ENCODE peak calls at places on chromosomes 3 and 15, in eight cellular contexts. I is transverse colon; U is CD8-positive, alpha-beta T cell; O is astrocyte; D is neuronal stem cell; Q is SJCRH30; W is cardiac muscle cell; F is IMR-90. H is an unnamed sample. For H3K4me1 and H3K27me3, the result is how much of the 10 kb centered on the place peaks cover.

GRCh38 chr3:183745300-183746098 is 47.9 kb downstream of the YEATS2 start:
- DNase-seq in I (no peak), U (no peak), O (peak), D (peak), Q (peak), W (peak), F (peak), H (no peak)

GRCh38 chr3:194185225-194185624 is 49.3 kb downstream of the HES1 start:
- DNase-seq in I (no peak), U (no peak), O (no peak), D (no peak), Q (no peak), W (no peak), F (no peak), H (no peak)

GRCh38 chr3:58059349-58060321 is 51.4 kb downstream of the FLNB start:
- DNase-seq in I (peak), U (no peak), O (peak), D (no peak), Q (peak), W (peak), F (peak), H (no peak)

GRCh38 chr3:103002447-103002846 is 567.6 kb downstream of the ZPLD1 start:
- DNase-seq in I (no peak), U (no peak), O (peak), D (no peak), Q (peak), W (no peak), F (no peak), H (no peak)

GRCh38 chr3:23743141-23743784 is 62.5 kb upstream of the UBE2E1 start:
- DNase-seq in I (no peak), U (no peak), O (no peak), D (no peak), Q (no peak), W (peak), F (no peak), H (no peak)

GRCh38 chr15:53693729-53694533 is 65.5 kb downstream of the WDR72 start:
- DNase-seq in I (peak), U (no peak), O (peak), D (no peak), Q (no peak), W (peak), F (no peak), H (no peak)

GRCh38 chr3:139917226-139917785 is 17.7 kb upstream of the CLSTN2 start:
- DNase-seq in I (no peak), U (no peak), O (no peak), D (no peak), Q (peak), W (no peak), F (no peak), H (no peak)

GRCh38 chr3:71511037-71511436 is 72.5 kb downstream of the FOXP1 start:
- DNase-seq in I (no peak), U (no peak), O (peak), D (no peak), Q (peak), W (no peak), F (peak), H (no peak)

GRCh38 chr3:177459397-177459796 is 262.1 kb upstream of the TBL1XR1 start:
- DNase-seq in I (no peak), U (no peak), O (peak), D (no peak), Q (peak), W (peak), F (peak), H (no peak)

GRCh38 chr3:167861649-167862048 is 126.1 kb downstream of the SERPINI1 start:
- DNase-seq in I (no peak), U (no peak), O (peak), D (no peak), Q (no peak), W (no peak), F (no peak), H (no peak)

GRCh38 chr15:70226337-70226980 is 128.7 kb upstream of the TLE3 start:
- DNase-seq in I (no peak), U (no peak), O (no peak), D (no peak), Q (no peak), W (no peak), F (no peak), H (no peak)

GRCh38 chr3:115667175-115668065 is 44.1 kb downstream of the GAP43 start:
- DNase-seq in I (no peak), U (no peak), O (peak), D (no peak), Q (no peak), W (no peak), F (no peak), H (no peak)

GRCh38 chr3:13159890-13160289 is 86.7 kb upstream of the IQSEC1 start:
- DNase-seq in I (no peak), U (no peak), O (no peak), D (no peak), Q (no peak), W (no peak), F (no peak), H (no peak)

GRCh38 chr3:106466881-106467280 is 598.1 kb upstream of the CBLB start:
- DNase-seq in I (no peak), U (no peak), O (no peak), D (no peak), Q (no peak), W (no peak), F (no peak), H (no peak)

GRCh38 chr15:39598958-39599845 is 18.3 kb downstream of the THBS1 start:
- DNase-seq in I (no peak), U (no peak), O (no peak), D (no peak), Q (no peak), W (no peak), F (peak), H (no peak)

GRCh38 chr3:191382661-191383060 is 52.3 kb upstream of the UTS2B start:
- DNase-seq in I (no peak), U (no peak), O (no peak), D (no peak), Q (no peak), W (no peak), F (no peak), H (no peak)

GRCh38 chr3:48411606-48412374 is 18.1 kb downstream of the PLXNB1 start:
- DNase-seq in I (no peak), U (no peak), O (no peak), D (no peak), Q (no peak), W (no peak), F (no peak), H (no peak)

GRCh38 chr3:72413228-72413627 is 435.0 kb downstream of the SHQ1 start:
- DNase-seq in I (no peak), U (no peak), O (peak), D (no peak), Q (no peak), W (no peak), F (peak), H (no peak)

GRCh38 chr3:14138109-14138877 is 13.4 kb downstream of the TMEM43 start:
- DNase-seq in I (no peak), U (no peak), O (no peak), D (no peak), Q (no peak), W (peak), F (no peak), H (peak)

GRCh38 chr3:145094355-145094941 is 1066.5 kb downstream of the PLOD2 start:
- DNase-seq in I (no peak), U (no peak), O (peak), D (peak), Q (no peak), W (peak), F (peak), H (no peak)

GRCh38 chr15:70017025-70017424 is 80.7 kb downstream of the TLE3 start:
- DNase-seq in I (no peak), U (no peak), O (no peak), D (no peak), Q (no peak), W (no peak), F (no peak), H (peak)

GRCh38 chr15:77028451-77029165 is 33.7 kb downstream of the PSTPIP1 start:
- DNase-seq in I (peak), U (no peak), O (no peak), D (no peak), Q (no peak), W (no peak), F (no peak), H (no peak)

GRCh38 chr3:24232784-24233183 is 261.9 kb downstream of the THRB start:
- DNase-seq in I (no peak), U (no peak), O (no peak), D (no peak), Q (no peak), W (no peak), F (no peak), H (no peak)

GRCh38 chr3:177141471-177141870 is 55.8 kb downstream of the TBL1XR1 start:
- DNase-seq in I (no peak), U (no peak), O (no peak), D (no peak), Q (no peak), W (no peak), F (peak), H (no peak)

GRCh38 chr15:44101944-44102343 is 93.1 kb downstream of the FRMD5 start:
- DNase-seq in I (no peak), U (no peak), O (peak), D (no peak), Q (no peak), W (peak), F (peak), H (no peak)

GRCh38 chr15:70382009-70382749 is 284.5 kb upstream of the TLE3 start:
- DNase-seq in I (no peak), U (no peak), O (no peak), D (no peak), Q (no peak), W (no peak), F (no peak), H (no peak)

GRCh38 chr3:39273119-39273518 is 6.7 kb downstream of the CX3CR1 start:
- DNase-seq in I (no peak), U (no peak), O (no peak), D (no peak), Q (no peak), W (no peak), F (no peak), H (no peak)

GRCh38 chr3:72655758-72656157 is 192.5 kb downstream of the SHQ1 start:
- DNase-seq in I (no peak), U (no peak), O (no peak), D (no peak), Q (no peak), W (no peak), F (no peak), H (no peak)

GRCh38 chr15:24933716-24934115 is 21.1 kb upstream of the SNRPN start:
- DNase-seq in I (no peak), U (no peak), O (no peak), D (no peak), Q (no peak), W (no peak), F (no peak), H (no peak)

GRCh38 chr3:16069149-16069922 is 105.1 kb upstream of the GALNT15 start:
- DNase-seq in I (no peak), U (no peak), O (peak), D (no peak), Q (no peak), W (no peak), F (peak), H (no peak)

GRCh38 chr3:189947948-189948723 is 172.6 kb downstream of the P3H2 start:
- DNase-seq in I (no peak), U (no peak), O (no peak), D (no peak), Q (no peak), W (peak), F (peak), H (no peak)

GRCh38 chr3:129312021-129312639 is 33.5 kb downstream of the HMCES start:
- DNase-seq in I (peak), U (no peak), O (no peak), D (no peak), Q (no peak), W (no peak), F (peak), H (peak)

GRCh38 chr15:31347067-31347975 is 20.7 kb downstream of the KLF13 start:
- DNase-seq in I (no peak), U (peak), O (no peak), D (no peak), Q (no peak), W (no peak), F (no peak), H (no peak)

GRCh38 chr3:72661115-72661457 is 187.2 kb downstream of the SHQ1 start:
- DNase-seq in I (peak), U (no peak), O (peak), D (no peak), Q (peak), W (no peak), F (peak), H (peak)

GRCh38 chr15:60970246-60971170 is 258.6 kb downstream of the RORA start:
- DNase-seq in I (no peak), U (no peak), O (peak), D (no peak), Q (no peak), W (no peak), F (peak), H (no peak)

GRCh38 chr15:25850154-25851111 is 12.7 kb downstream of the ATP10A start:
- DNase-seq in I (peak), U (peak), O (peak), D (peak), Q (peak), W (peak), F (peak), H (peak)

GRCh38 chr15:101171954-101172353 is 79.9 kb downstream of the CHSY1 start:
- DNase-seq in I (no peak), U (no peak), O (no peak), D (no peak), Q (no peak), W (no peak), F (no peak), H (no peak)
- H3K4me1 ChIP-seq in I (under half), U (under half), O (half or more), D (under half), Q (under half), W (under half), F (under half), H (under half)

DNA sequence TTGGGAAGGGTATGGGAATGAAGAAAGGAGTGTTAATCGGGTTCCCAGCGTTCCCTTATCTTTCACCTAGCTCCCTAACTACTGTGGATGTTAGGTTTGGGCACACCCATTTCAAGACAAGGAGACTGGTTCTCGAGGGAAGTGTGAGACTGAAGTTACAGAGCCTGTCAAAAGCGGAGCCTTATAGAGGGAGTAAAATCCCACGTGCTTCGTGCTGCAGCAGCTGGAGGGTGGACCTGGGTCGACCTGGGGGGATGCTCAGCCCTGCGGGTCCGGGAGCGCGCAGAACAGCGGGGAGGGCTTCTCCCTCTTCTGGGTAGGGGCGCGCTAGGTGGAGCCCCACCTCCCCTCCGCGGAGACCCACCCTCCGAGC is 314 bp upstream of the TMED3 start:
- DNase-seq in I (no peak), U (no peak), O (peak), D (no peak), Q (no peak), W (no peak), F (peak), H (no peak)
- H3K27me3 ChIP-seq in I (under half), U (under half), O (under half), D (under half), Q (under half), W (under half), F (under half), H (under half)

GRCh38 chr15:67116742-67117141 is 51.3 kb downstream of the SMAD3 start:
- DNase-seq in I (no peak), U (no peak), O (no peak), D (no peak), Q (no peak), W (no peak), F (peak), H (no peak)
- H3K4me1 ChIP-seq in I (under half), U (half or more), O (under half), D (under half), Q (under half), W (under half), F (half or more), H (under half)

GRCh38 chr15:83284563-83285283 is at the start of gene BNC1:
- DNase-seq in I (no peak), U (no peak), O (no peak), D (no peak), Q (no peak), W (peak), F (no peak), H (no peak)

GRCh38 chr15:83285284-83285978 is 967 bp upstream of the BNC1 start:
- DNase-seq in I (no peak), U (no peak), O (no peak), D (no peak), Q (no peak), W (no peak), F (no peak), H (no peak)

GRCh38 chr15:83283813-83284562 is 476 bp downstream of the BNC1 start:
- DNase-seq in I (no peak), U (no peak), O (no peak), D (no peak), Q (no peak), W (peak), F (no peak), H (no peak)

GRCh38 chr15:83282141-83282540 is 2.3 kb downstream of the BNC1 start:
- DNase-seq in I (no peak), U (no peak), O (no peak), D (no peak), Q (no peak), W (no peak), F (no peak), H (no peak)

DNA sequence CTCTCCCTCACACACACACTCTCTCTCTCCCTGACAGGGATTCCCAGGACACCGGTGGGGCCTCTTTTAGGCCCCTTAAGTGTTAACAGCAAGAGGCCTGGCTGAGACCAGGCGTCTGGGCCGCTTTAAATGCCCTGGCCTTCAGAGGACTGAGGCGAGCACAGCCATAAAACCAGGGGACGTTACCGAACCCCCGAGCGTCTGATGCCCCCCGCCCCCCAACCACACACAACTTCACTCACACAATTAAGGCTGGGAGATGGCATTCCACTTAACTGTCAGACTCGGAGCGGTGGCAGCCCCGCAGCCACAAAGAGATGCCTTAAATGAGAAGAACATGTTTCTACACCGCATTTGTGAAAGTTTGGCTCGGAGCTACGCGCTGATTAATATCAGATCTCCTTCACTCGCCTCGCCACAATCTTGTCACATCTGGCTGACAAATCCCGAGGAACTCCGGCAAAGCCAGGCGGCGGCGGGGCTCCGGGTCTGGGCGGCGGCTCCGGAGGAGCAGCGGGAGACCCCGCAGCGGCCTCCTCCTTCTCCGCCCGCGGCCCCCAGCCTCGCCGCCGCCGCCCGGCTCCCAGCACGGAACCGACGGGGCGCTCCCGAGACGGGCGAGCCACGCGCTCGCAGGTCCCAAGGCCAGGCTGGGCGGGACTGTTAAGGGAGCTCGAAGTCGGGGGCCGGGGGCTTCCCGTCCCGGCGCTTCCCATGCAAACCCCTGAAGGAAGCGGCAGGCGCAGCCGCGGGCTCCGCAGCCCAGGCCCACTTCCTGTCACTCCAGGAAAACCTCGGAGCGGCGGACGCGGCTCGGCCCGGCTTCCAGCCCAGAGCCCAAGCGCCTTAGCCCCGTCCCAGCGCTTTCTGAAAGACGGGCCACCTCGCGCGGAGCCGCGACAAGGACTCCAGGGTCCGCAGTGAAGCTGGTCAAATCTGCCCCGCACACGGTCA is 1.3 kb downstream of the BNC1 start:
- DNase-seq in I (no peak), U (no peak), O (peak), D (no peak), Q (no peak), W (peak), F (no peak), H (no peak)
- H3K27me3 ChIP-seq in I (half or more), U (under half), O (under half), D (under half), Q (under half), W (half or more), F (under half), H (under half)

DNA sequence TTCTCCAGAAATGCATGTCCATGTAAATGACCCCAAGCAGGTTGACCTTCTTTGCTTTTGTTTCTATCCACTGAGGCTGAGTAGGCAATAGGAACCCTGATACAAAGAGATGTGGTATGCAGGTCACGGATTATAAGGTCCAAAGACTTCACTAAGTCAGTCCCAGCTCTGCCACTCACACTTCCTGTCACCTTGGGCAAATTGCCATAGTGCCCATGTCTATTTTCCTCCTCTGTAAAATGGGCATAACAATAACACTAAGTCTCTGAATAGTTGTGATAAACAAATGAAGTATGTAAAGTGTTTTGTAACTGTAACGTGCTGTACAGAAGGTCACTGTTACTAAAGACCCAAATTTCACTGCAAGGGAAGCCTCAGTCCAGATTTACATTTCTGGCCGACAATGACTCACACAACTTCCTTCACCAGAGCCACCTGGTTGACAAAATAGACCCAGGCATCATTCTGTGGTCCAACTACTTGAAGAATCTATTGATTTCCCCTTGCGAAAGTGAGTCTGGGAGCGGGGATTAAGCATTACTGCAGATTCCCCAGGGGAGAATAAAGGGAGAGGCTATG is 175.4 kb upstream of the LPP start:
- DNase-seq in I (no peak), U (no peak), O (no peak), D (no peak), Q (no peak), W (no peak), F (peak), H (no peak)
- H3K4me1 ChIP-seq in I (under half), U (under half), O (under half), D (under half), Q (under half), W (under half), F (under half), H (under half)

DNA sequence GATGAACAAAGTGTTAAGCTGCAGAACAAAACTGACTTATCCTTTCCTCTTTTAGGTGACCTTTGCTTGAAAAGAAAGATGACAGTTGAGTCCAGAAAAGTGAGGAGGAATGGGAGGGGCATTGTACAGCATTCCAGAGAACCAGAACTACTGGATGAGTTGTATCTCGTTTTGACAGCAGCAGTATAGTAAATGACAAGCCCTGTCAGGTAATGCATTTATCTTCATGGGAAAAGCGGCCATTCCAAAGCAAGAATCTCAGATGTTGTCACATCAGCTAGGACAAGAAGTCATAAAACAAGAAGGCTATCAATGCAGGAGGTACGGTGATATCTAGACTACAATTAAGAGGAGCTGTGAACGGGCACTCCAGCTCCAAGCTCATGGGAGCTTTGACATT is 421.5 kb downstream of the MAGI1 start:
- DNase-seq in I (no peak), U (no peak), O (no peak), D (no peak), Q (no peak), W (no peak), F (no peak), H (no peak)
- H3K27me3 ChIP-seq in I (under half), U (under half), O (under half), D (under half), Q (under half), W (under half), F (under half), H (under half)

GRCh38 chr15:85045615-85046014 is 64.0 kb downstream of the PDE8A start:
- DNase-seq in I (no peak), U (no peak), O (no peak), D (no peak), Q (no peak), W (no peak), F (no peak), H (no peak)
- H3K4me1 ChIP-seq in I (under half), U (under half), O (under half), D (under half), Q (under half), W (under half), F (under half), H (under half)